ENCODE peak calls at places on chromosomes 1 and 21, in seven cellular contexts. Y, G, F, N, O, T and C are unnamed samples.
A peak's percentile ranks its signal among the peaks of the same experiment; 100 is the strongest.

GRCh38 chr1:24735156-24735618 is 10.1 kb upstream of the CLIC4 start:
- DNase-seq in N (no peak), F (no peak), T (no peak), Y (no peak), G (no peak), O (no peak), C (no peak)

GRCh38 chr1:247857069-247857985 is at the start of gene TRIM58:
- DNase-seq in O (no peak), G (no peak), T (peak; percentile 53), F (peak; percentile 51), Y (no peak), N (no peak), C (peak; percentile 96)

GRCh38 chr1:233480198-233480597 is 133.7 kb upstream of the KCNK1 start:
- DNase-seq in F (no peak), Y (no peak), N (no peak), G (no peak), T (no peak), O (no peak), C (peak; percentile 23)

GRCh38 chr1:156086256-156086662 is 4.0 kb upstream of the MEX3A start:
- DNase-seq in N (no peak), Y (no peak), T (no peak), F (no peak), G (no peak), O (no peak), C (peak; percentile 60)

GRCh38 chr1:22709227-22709626 is 1.4 kb upstream of the EPHB2 start:
- DNase-seq in N (no peak), G (no peak), F (no peak), O (no peak), T (no peak), Y (no peak), C (no peak)

GRCh38 chr1:200359610-200360163 is 50.1 kb downstream of the ZNF281 start:
- DNase-seq in G (no peak), N (peak; percentile 62), T (no peak), O (no peak), F (no peak), Y (no peak), C (peak; percentile 71)

GRCh38 chr21:29342394-29342957 is 43.8 kb downstream of the BACH1 start:
- DNase-seq in F (no peak), Y (no peak), O (no peak), N (peak; percentile 69), T (no peak), G (no peak), C (peak; percentile 96)

GRCh38 chr21:35904995-35905972 is 155.0 kb downstream of the SETD4 start:
- DNase-seq in G (no peak), F (no peak), T (no peak), N (no peak), O (peak; percentile 26), Y (no peak), C (no peak)

GRCh38 chr1:243481101-243481500 is 225.3 kb downstream of the SDCCAG8 start:
- DNase-seq in Y (no peak), F (no peak), N (no peak), G (no peak), T (no peak), O (no peak), C (no peak)

GRCh38 chr1:157532569-157532968 is 19.7 kb downstream of the FCRL5 start:
- DNase-seq in O (no peak), G (no peak), F (no peak), T (no peak), N (no peak), Y (no peak), C (no peak)